ENCODE peak calls at places on chromosomes 7 and 10, in ten cellular contexts. U is neural progenitor cell, E is gastrocnemius medialis, X is PC-3, F is GM12865, C is HCT116, G is brain microvascular endothelial cell, W is PC-9, P is mucosa of descending colon, V is stomach. N is an unnamed sample.

GRCh38 chr7:107628461-107629064 is 32.1 kb upstream of the SLC26A4 start:
- DNase-seq in U (no peak), E (no peak), X (no peak), F (no peak), C (no peak), G (no peak), W (no peak), P (no peak), V (no peak), N (no peak)

GRCh38 chr7:47581821-47582747 is at the start of gene TNS3:
- DNase-seq in U (peak), E (no peak), X (peak), F (no peak), C (no peak), G (no peak), W (peak), P (peak), V (peak), N (no peak)

GRCh38 chr7:52639981-52640380 is 395.5 kb upstream of the POM121L12 start:
- DNase-seq in U (no peak), E (no peak), X (peak), F (no peak), C (no peak), G (no peak), W (no peak), P (no peak), V (no peak), N (no peak)

GRCh38 chr10:24255907-24256306 is 47.0 kb downstream of the KIAA1217 start:
- DNase-seq in U (peak), E (peak), X (peak), F (no peak), C (no peak), G (no peak), W (peak), P (no peak), V (no peak), N (no peak)

GRCh38 chr10:130834170-130834569 is 477.4 kb downstream of the TCERG1L start:
- DNase-seq in U (peak), E (no peak), X (no peak), F (no peak), C (no peak), G (no peak), W (no peak), P (no peak), V (no peak), N (no peak)

GRCh38 chr10:70742537-70743429 is 42.4 kb downstream of the TBATA start:
- DNase-seq in U (no peak), E (no peak), X (no peak), F (no peak), C (no peak), G (peak), W (no peak), P (peak), V (no peak), N (peak)

GRCh38 chr10:130189466-130190064 is 53.4 kb downstream of the GLRX3 start:
- DNase-seq in U (no peak), E (no peak), X (no peak), F (no peak), C (no peak), G (no peak), W (no peak), P (no peak), V (no peak), N (no peak)

GRCh38 chr7:65968256-65969185 is 13.5 kb downstream of the GUSB start:
- DNase-seq in U (no peak), E (no peak), X (no peak), F (no peak), C (no peak), G (no peak), W (no peak), P (no peak), V (no peak), N (no peak)

GRCh38 chr10:34249634-34250033 is 565.5 kb downstream of the PARD3 start:
- DNase-seq in U (peak), E (no peak), X (peak), F (peak), C (no peak), G (no peak), W (no peak), P (no peak), V (no peak), N (no peak)
- TF ChIP-seq CTCF in U (peak), E (no peak), X (peak), F (no peak), C (peak), G (peak), W (no peak), P (no peak), V (no peak), N (peak)

DNA sequence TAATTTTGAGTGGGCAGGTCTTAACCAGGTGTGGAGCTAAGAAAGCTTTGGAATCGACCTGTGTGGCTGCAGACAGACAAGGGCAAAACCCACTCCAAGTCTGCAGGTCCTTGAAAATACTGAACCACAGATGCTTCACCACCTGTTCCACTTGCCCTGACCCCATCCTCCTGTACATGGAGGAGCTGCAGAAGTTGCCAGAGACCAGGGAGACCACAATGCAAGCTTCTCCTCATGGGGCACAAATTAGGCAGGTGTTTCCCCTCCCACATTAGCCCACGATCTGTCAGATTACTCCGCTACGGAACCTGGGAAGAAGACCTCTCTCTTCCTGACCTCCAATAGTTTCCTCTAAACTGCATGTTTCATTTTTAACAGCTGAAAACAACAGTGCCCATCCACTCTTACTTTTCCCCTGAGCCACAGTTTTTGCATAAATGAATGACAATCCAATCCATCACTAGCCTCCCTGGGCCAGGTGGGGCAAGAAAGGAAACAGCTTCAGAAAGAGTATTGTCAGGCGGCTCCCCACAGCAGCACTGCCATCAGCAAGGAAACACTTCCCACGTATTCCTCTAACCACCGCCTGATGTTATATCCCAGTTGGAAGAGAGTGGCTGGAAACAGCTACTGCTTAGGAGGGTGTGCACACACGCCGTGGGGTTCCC is 141.6 kb downstream of the PRKAG2 start:
- DNase-seq in U (no peak), E (no peak), X (no peak), F (no peak), C (no peak), G (no peak), W (no peak), P (no peak), V (no peak), N (no peak)
- H3K4me3 ChIP-seq in U (no peak), E (peak), X (no peak), F (no peak), C (no peak), G (peak), W (no peak), P (no peak), V (peak), N (peak)

DNA sequence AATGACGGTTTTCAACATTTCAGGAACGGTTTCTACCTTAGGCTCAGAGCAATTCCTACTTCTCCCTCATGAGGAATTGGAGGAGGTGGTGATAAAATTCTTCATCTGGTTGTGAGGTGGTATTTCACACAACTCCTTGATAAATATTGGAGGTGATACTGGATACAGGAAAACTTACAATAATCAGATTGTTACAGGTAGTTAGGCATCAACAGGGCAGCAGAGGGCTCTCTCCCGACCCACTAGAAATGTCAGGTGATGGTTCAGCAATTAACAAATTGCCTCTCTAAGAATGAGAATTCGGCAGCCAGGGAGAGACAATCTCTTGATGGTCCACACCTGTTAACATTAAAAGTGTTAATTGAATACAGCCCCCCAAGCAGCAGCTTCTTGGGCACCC is 22.6 kb downstream of the ZNF786 start:
- DNase-seq in U (no peak), E (no peak), X (peak), F (no peak), C (no peak), G (no peak), W (no peak), P (peak), V (no peak), N (no peak)
- TF ChIP-seq CTCF in U (no peak), E (no peak), X (peak), F (no peak), C (no peak), G (peak), W (peak), P (no peak), V (no peak), N (no peak)

GRCh38 chr10:14565199-14565598 is 209.5 kb downstream of the FAM107B start:
- DNase-seq in U (no peak), E (no peak), X (no peak), F (no peak), C (no peak), G (no peak), W (no peak), P (no peak), V (no peak), N (no peak)

GRCh38 chr10:14563359-14563758 is 211.3 kb downstream of the FAM107B start:
- DNase-seq in U (no peak), E (no peak), X (no peak), F (no peak), C (no peak), G (no peak), W (no peak), P (no peak), V (no peak), N (no peak)

GRCh38 chr10:14562197-14562596 is 212.5 kb downstream of the FAM107B start:
- DNase-seq in U (no peak), E (no peak), X (no peak), F (no peak), C (no peak), G (no peak), W (no peak), P (no peak), V (no peak), N (no peak)

GRCh38 chr10:14562615-14563214 is 212.0 kb downstream of the FAM107B start:
- DNase-seq in U (no peak), E (no peak), X (no peak), F (no peak), C (no peak), G (no peak), W (no peak), P (no peak), V (no peak), N (no peak)

DNA sequence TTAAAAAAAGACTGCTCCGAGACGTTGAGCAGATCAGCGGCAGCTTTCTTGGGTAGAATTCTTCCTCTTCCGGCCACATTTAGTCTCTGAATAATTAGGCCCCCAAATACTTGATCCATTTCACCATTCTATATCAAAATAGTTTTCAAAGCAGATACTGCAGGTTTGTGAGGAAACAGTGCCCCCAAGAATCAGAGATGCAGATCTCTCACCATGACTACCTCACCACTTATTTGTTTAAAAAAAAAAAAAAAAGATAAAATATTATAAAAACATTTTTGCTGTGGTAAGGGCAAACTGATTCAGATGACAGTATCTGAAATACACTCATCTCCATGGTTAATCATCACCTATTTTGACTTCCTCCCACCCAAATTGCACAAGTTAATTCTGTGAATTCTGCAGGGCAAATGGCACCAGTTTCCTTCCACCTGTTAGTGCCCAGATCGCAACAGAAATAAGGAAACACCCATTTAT is 210.4 kb downstream of the FAM107B start:
- DNase-seq in U (no peak), E (no peak), X (no peak), F (peak), C (no peak), G (no peak), W (no peak), P (no peak), V (no peak), N (no peak)
- H3K4me3 ChIP-seq in U (no peak), E (no peak), X (no peak), F (peak), C (no peak), G (no peak), W (no peak), P (no peak), V (no peak), N (no peak)

GRCh38 chr7:100827330-100828226 is at the start of gene EPHB4:
- DNase-seq in U (peak), E (peak), X (peak), F (no peak), C (peak), G (peak), W (peak), P (peak), V (peak), N (peak)
- TF ChIP-seq CTCF in U (peak), E (no peak), X (peak), F (no peak), C (peak), G (peak), W (no peak), P (no peak), V (no peak), N (peak)

GRCh38 chr7:120014920-120015465 is 258.0 kb upstream of the KCND2 start:
- DNase-seq in U (peak), E (no peak), X (no peak), F (no peak), C (no peak), G (no peak), W (no peak), P (no peak), V (no peak), N (no peak)
- H3K4me3 ChIP-seq in U (no peak), E (no peak), X (no peak), F (no peak), C (no peak), G (no peak), W (no peak), P (no peak), V (no peak), N (no peak)

GRCh38 chr10:52568309-52568708 is 204.3 kb downstream of the MBL2 start:
- DNase-seq in U (no peak), E (no peak), X (peak), F (no peak), C (no peak), G (no peak), W (no peak), P (no peak), V (no peak), N (no peak)

GRCh38 chr10:52567247-52567580 is 205.4 kb downstream of the MBL2 start:
- DNase-seq in U (no peak), E (no peak), X (no peak), F (no peak), C (no peak), G (no peak), W (no peak), P (no peak), V (no peak), N (no peak)

GRCh38 chr10:52563361-52563760 is 209.2 kb downstream of the MBL2 start:
- DNase-seq in U (no peak), E (no peak), X (no peak), F (no peak), C (no peak), G (no peak), W (no peak), P (no peak), V (no peak), N (no peak)

GRCh38 chr10:52570490-52570889 is 202.1 kb downstream of the MBL2 start:
- DNase-seq in U (no peak), E (no peak), X (no peak), F (no peak), C (no peak), G (no peak), W (no peak), P (no peak), V (no peak), N (no peak)

GRCh38 chr10:52566471-52567246 is 205.9 kb downstream of the MBL2 start:
- DNase-seq in U (peak), E (no peak), X (peak), F (peak), C (peak), G (peak), W (peak), P (peak), V (no peak), N (no peak)
- TF ChIP-seq CTCF in U (peak), E (no peak), X (peak), F (peak), C (peak), G (peak), W (peak), P (no peak), V (no peak), N (peak)